ENCODE peak calls at places on chromosomes 6 and 20, in five cellular contexts. G, N, W, D and R are unnamed samples.

GRCh38 chr20:13736792-13737191 is 47.9 kb downstream of the ESF1 start:
- DNase-seq in N (no peak), W (no peak), G (peak), D (no peak), R (no peak)

GRCh38 chr6:159979136-159979874 is 10.4 kb downstream of the IGF2R start:
- DNase-seq in N (peak), G (no peak), D (no peak), W (peak), R (no peak)

GRCh38 chr6:158040051-158040803 is 58.6 kb downstream of the SYNJ2 start:
- DNase-seq in W (peak), D (no peak), N (peak), G (peak), R (no peak)

GRCh38 chr6:11532097-11532496 is 5.5 kb upstream of the TMEM170B start:
- DNase-seq in W (no peak), D (no peak), N (no peak), G (no peak), R (no peak)

GRCh38 chr6:37258405-37258704 is 411 bp upstream of the TMEM217 start:
- DNase-seq in D (no peak), G (no peak), N (no peak), W (no peak), R (no peak)

GRCh38 chr6:109001554-109001953 is 93.1 kb downstream of the SESN1 start:
- DNase-seq in G (peak), D (no peak), N (peak), W (no peak), R (no peak)

GRCh38 chr6:142773859-142774258 is 171.1 kb downstream of the HIVEP2 start:
- DNase-seq in N (no peak), W (no peak), D (no peak), G (no peak), R (no peak)

GRCh38 chr20:57957397-57958049 is 247.7 kb upstream of the PMEPA1 start:
- DNase-seq in G (no peak), W (no peak), N (no peak), D (no peak), R (no peak)

GRCh38 chr6:96898241-96898851 is 655 bp upstream of the NDUFAF4 start:
- DNase-seq in W (no peak), G (peak), N (peak), D (no peak), R (no peak)

GRCh38 chr6:33160728-33161323 is 31.4 kb downstream of the COL11A2 start:
- DNase-seq in D (no peak), W (no peak), G (peak), N (peak), R (no peak)

GRCh38 chr20:6185268-6185667 is 62.4 kb upstream of the FERMT1 start:
- DNase-seq in G (peak), D (no peak), N (no peak), W (no peak), R (no peak)
- TF ChIP-seq CTCF in G (peak), D (no peak), N (no peak), W (no peak), R (peak)

GRCh38 chr20:43942661-43943285 is 28.1 kb downstream of the TOX2 start:
- DNase-seq in N (peak), D (no peak), G (peak), W (no peak), R (no peak)

GRCh38 chr20:43944653-43945235 is 30.1 kb downstream of the TOX2 start:
- DNase-seq in G (no peak), D (no peak), W (no peak), N (no peak), R (no peak)

GRCh38 chr20:43945391-43946205 is 30.9 kb downstream of the TOX2 start:
- DNase-seq in D (no peak), G (no peak), N (no peak), W (no peak), R (no peak)

GRCh38 chr20:43942213-43942590 is 27.6 kb downstream of the TOX2 start:
- DNase-seq in N (no peak), W (no peak), D (no peak), G (no peak), R (no peak)

GRCh38 chr20:43943725-43944124 is 29.1 kb downstream of the TOX2 start:
- DNase-seq in G (no peak), N (no peak), D (no peak), W (no peak), R (no peak)
- TF ChIP-seq CTCF in G (no peak), N (no peak), D (no peak), W (no peak), R (no peak)

GRCh38 chr20:31515072-31515774 is 981 bp downstream of the HM13 start:
- DNase-seq in D (no peak), G (no peak), W (no peak), N (no peak), R (no peak)

GRCh38 chr20:31516651-31517050 is 2.4 kb downstream of the HM13 start:
- DNase-seq in N (no peak), W (no peak), D (no peak), G (no peak), R (no peak)

GRCh38 chr20:31515775-31516107 is 1.5 kb downstream of the HM13 start:
- DNase-seq in N (no peak), G (no peak), D (no peak), W (no peak), R (no peak)

GRCh38 chr20:31516166-31516565 is 1.9 kb downstream of the HM13 start:
- DNase-seq in N (no peak), W (no peak), D (no peak), G (no peak), R (no peak)

DNA sequence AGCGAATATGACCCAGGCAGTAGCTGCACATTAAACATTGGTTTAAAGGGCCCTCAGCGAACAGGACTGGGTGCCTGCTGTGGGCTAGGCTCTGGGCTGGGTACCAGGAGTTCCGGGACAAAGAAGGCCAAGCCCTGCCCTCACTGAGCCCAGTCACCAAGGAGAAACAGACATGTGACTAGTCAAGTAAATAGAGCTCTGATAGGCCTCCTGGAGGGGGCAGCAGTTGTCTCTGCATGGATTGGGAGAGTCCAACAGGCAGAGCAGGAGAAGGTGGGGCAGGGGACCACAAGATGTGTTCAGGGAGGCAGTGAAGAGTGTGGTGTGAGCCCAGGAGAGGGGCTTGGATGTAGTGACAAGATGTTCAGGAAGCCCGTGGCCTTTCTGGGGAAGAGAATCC is 3.1 kb downstream of the HM13 start:
- DNase-seq in N (peak), D (no peak), W (peak), G (peak), R (no peak)
- TF ChIP-seq CTCF in N (peak), D (peak), W (no peak), G (peak), R (no peak)

GRCh38 chr20:56630086-56630493 is 984 bp downstream of the TFAP2C start:
- DNase-seq in G (peak), W (peak), D (peak), N (peak), R (peak)
- TF ChIP-seq CTCF in G (peak), W (peak), D (peak), N (peak), R (peak)